ENCODE peak calls at places on chromosomes 11 and 22, in six cellular contexts. S is lower lobe of right lung, E is ovary, Z is BE2C, H is right atrium auricular region, X is HCT116. Y is an unnamed sample.

GRCh38 chr11:13594045-13594444 is 74.4 kb upstream of the FAR1 start:
- DNase-seq in X (no peak), S (no peak), H (no peak), E (no peak), Z (no peak), Y (no peak)

GRCh38 chr22:38872831-38873248 is 824 bp upstream of the CBX6 start:
- DNase-seq in E (peak; percentile 79), Z (peak; percentile 71), S (peak; percentile 78), X (no peak), H (peak; percentile 73), Y (peak; percentile 88)

GRCh38 chr22:19181786-19182471 is 3.4 kb upstream of the SLC25A1 start:
- DNase-seq in Z (no peak), H (no peak), S (no peak), E (no peak), X (no peak), Y (no peak)

GRCh38 chr11:121762820-121763219 is 310.1 kb upstream of the SORL1-AS1 start:
- DNase-seq in H (no peak), X (no peak), Z (peak; percentile 84), S (no peak), E (peak; percentile 44), Y (peak; percentile 51)

GRCh38 chr11:2378527-2379210 is 1.6 kb downstream of the CD81 start:
- DNase-seq in H (no peak), E (peak; percentile 55), X (no peak), Z (peak; percentile 15), S (peak; percentile 69), Y (peak; percentile 58)

GRCh38 chr11:18191376-18191775 is 18.7 kb downstream of the MRGPRX4 start:
- DNase-seq in E (no peak), X (no peak), H (no peak), S (no peak), Z (no peak), Y (no peak)

GRCh38 chr11:64729851-64730382 is 6.9 kb upstream of the NRXN2 start:
- DNase-seq in S (no peak), X (no peak), Z (peak; percentile 81), E (no peak), H (no peak), Y (peak; percentile 49)

GRCh38 chr11:804599-804964 is 449 bp downstream of the PIDD1 start:
- DNase-seq in E (no peak), S (no peak), X (no peak), H (no peak), Z (no peak), Y (no peak)

GRCh38 chr11:78742430-78742829 is 167.8 kb upstream of the NARS2 start:
- DNase-seq in E (no peak), H (peak; percentile 59), S (peak; percentile 74), X (no peak), Z (peak; percentile 57), Y (peak; percentile 80)

GRCh38 chr11:27296406-27296994 is 66.5 kb downstream of the CCDC34 start:
- DNase-seq in X (peak; percentile 27), H (no peak), Z (no peak), S (no peak), E (no peak), Y (no peak)

DNA sequence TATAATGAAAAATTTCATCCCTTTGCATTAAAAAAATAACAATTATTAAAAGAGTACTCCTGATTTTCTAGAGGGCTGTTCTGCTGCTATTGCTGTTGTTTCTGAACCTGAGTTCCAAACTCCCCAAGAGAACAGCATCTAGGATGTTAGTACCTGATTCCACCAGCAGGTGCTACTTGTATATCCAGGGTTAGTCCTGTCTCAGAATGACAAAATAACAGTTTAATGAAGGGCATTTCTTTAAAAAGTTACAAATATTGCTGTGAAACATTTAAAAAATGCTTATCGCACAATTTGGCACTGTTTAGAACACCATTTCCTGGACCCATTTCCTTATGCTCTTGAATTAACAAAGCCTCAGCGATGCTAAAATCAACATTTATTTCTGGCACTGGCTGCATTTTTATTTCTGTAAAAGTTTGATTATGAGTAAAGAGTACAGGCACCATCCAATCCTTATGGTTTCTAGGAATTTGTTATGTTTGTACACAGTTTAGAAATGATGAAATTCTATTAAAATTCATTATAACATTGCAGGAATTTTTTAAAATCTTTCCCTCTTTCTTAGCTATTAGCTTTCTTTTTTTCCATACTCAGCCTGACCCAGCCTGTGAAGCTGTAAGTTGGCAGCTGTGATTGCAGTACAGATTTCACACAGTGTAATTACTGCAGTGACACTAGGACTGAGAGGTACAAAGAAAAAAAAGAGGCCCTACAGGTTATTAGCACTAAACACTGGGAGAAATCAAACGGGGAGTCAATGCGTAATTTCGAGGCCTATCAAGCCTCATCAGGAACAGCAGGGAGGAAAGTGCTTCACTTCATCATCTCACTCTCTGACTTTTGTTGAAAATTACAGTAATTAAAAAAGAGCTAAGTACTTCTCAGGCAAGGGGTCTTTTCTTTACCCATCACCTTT is 208.8 kb downstream of the DCDC1 start:
- DNase-seq in Z (no peak), X (peak; percentile 18), H (no peak), E (no peak), S (no peak), Y (no peak)
- H3K4me1 ChIP-seq in Z (no peaks in the 10 kb centered on the region), X (no peaks in the 10 kb centered on the region), H (no peaks in the 10 kb centered on the region), E (no peaks in the 10 kb centered on the region), S (no peaks in the 10 kb centered on the region), Y (no peaks in the 10 kb centered on the region)

DNA sequence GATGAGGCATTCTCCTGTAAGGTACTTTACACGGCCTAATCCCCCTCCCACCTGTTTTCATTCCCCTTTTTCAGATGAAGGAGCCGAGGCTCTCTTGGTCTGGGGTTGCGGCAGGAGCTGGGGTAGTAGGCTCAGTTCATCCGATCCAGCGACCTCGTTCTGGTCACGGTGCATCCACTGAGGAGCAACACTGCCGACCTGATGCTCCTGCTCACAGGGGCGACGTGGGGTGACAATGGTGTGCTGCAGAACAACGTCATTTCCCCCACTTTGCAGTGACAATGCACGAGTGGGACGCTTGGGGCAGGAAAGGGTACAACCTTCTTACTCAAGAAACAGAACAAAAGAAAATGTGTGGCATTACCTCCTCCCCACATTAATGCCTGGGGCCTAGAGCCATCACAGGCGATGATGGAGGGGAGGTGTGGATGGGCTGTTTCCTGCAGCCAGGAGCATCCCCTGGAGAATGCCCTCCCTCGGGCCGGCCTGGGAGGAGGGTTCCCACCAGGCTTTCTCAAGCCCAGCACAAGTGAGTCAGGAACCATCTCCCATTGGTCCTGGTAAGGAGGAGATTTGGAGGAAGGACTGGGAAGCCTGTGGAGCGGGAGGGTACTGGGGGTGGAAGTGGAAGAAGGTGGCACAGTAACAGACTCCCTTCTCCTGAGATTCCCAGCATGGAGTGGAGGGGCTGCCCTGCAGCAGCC is 125.6 kb downstream of the SPATA19 start:
- DNase-seq in Z (no peak), X (no peak), S (no peak), E (no peak), H (no peak), Y (no peak)
- H3K4me3 ChIP-seq in Z (no peak overlapping the region), X (no peak overlapping the region), S (no peak overlapping the region), E (no peak overlapping the region), H (no peak overlapping the region), Y (no peak overlapping the region)

GRCh38 chr22:47862394-47862793 is 1099.9 kb downstream of the TBC1D22A start:
- DNase-seq in E (no peak), H (no peak), Z (no peak), X (no peak), S (no peak), Y (no peak)
- H3K9me3 ChIP-seq in E (no peaks in the 10 kb centered on the region), H (peaks cover 7% of the 10 kb centered on the region), Z (no peaks in the 10 kb centered on the region), X (peaks cover 3% of the 10 kb centered on the region), S (peaks cover under 1% of the 10 kb centered on the region), Y (peaks cover 1% of the 10 kb centered on the region)

DNA sequence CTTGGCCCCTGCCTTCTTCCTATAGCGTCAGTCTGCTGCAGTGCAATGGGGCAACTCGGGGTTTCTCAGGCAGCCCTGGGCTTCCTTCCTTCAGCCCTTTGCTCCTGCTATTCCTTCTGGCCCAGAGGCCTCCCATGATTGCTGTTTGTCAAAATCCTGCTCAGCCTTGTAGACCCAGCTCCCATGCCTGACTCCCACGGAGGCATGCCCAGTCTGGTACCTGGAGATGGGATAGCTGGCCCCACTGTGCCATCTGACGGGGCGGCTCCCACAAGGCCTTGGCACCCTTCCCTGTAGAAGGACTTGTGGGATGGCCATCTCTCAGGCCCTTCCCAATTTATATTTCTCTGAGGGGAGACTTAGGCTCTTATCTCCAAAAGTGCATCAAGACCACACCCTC is 590 bp upstream of the CD6 start:
- DNase-seq in E (no peak), H (no peak), Z (no peak), X (no peak), S (no peak), Y (no peak)
- H3K4me1 ChIP-seq in E (no peaks in the 10 kb centered on the region), H (no peaks in the 10 kb centered on the region), Z (no peaks in the 10 kb centered on the region), X (no peaks in the 10 kb centered on the region), S (no peaks in the 10 kb centered on the region), Y (no peaks in the 10 kb centered on the region)

GRCh38 chr11:59810911-59811259 is 307 bp upstream of the MRPL16 start:
- DNase-seq in H (no peak), X (no peak), E (no peak), Z (no peak), S (no peak), Y (no peak)
- H3K4me3 ChIP-seq in H (peak overlapping the region; percentile 92), X (peak overlapping the region; percentile 98), E (peak overlapping the region; percentile 89), Z (peak overlapping the region; percentile 89), S (peak overlapping the region; percentile 96), Y (peak overlapping the region; percentile 70)

GRCh38 chr22:47391169-47392053 is 629.0 kb downstream of the TBC1D22A start:
- DNase-seq in X (no peak), H (no peak), Z (no peak), S (no peak), E (no peak), Y (peak; percentile 34)

GRCh38 chr22:47394504-47395440 is 632.3 kb downstream of the TBC1D22A start:
- DNase-seq in X (no peak), H (no peak), E (no peak), S (no peak), Z (no peak), Y (no peak)

GRCh38 chr22:47392054-47392347 is 629.6 kb downstream of the TBC1D22A start:
- DNase-seq in S (no peak), H (no peak), E (no peak), Z (no peak), X (no peak), Y (peak; percentile 25)

GRCh38 chr22:47392729-47393128 is 630.3 kb downstream of the TBC1D22A start:
- DNase-seq in E (no peak), X (no peak), S (no peak), Z (no peak), H (no peak), Y (peak; percentile 59)

GRCh38 chr22:47393191-47393590 is 630.7 kb downstream of the TBC1D22A start:
- DNase-seq in H (no peak), S (no peak), Z (no peak), X (no peak), E (no peak), Y (peak; percentile 43)
- H3K9me3 ChIP-seq in H (no peaks in the 10 kb centered on the region), S (no peaks in the 10 kb centered on the region), Z (no peaks in the 10 kb centered on the region), X (no peaks in the 10 kb centered on the region), E (no peaks in the 10 kb centered on the region), Y (no peaks in the 10 kb centered on the region)

GRCh38 chr22:46096051-46096450 is 54.3 kb upstream of the PPARA start:
- DNase-seq in X (no peak), E (no peak), Z (no peak), H (no peak), S (no peak), Y (no peak)

GRCh38 chr22:46096706-46097230 is 53.6 kb upstream of the PPARA start:
- DNase-seq in Z (no peak), S (no peak), E (no peak), X (no peak), H (no peak), Y (no peak)

GRCh38 chr22:46099740-46100139 is 50.6 kb upstream of the PPARA start:
- DNase-seq in H (no peak), S (no peak), Z (no peak), E (no peak), X (no peak), Y (no peak)

GRCh38 chr22:46098525-46099475 is 51.5 kb upstream of the PPARA start:
- DNase-seq in X (no peak), E (no peak), H (no peak), S (no peak), Z (peak; percentile 87), Y (no peak)

GRCh38 chr22:46097268-46097900 is 52.9 kb upstream of the PPARA start:
- DNase-seq in Z (no peak), S (no peak), X (no peak), H (no peak), E (no peak), Y (no peak)
- H3K4me1 ChIP-seq in Z (peaks cover 75% of the 10 kb centered on the region), S (peaks cover 53% of the 10 kb centered on the region), X (no peaks in the 10 kb centered on the region), H (peaks cover 100% of the 10 kb centered on the region), E (peaks cover 46% of the 10 kb centered on the region), Y (no peaks in the 10 kb centered on the region)

Y was measured in aorta.